ENCODE peak calls at places on chromosomes 1 and 21, in ten cellular contexts. K is left ventricle myocardium superior; W is H9; S is prostate gland; A is sigmoid colon; N is activated CD8-positive, alpha-beta memory T cell treated with anti-CD3 and anti-CD28 coated beads for 24 hours; V is naive thymus-derived CD8-positive, alpha-beta T cell; P is fibroblast of the conjunctiva; B is HT1080; T is KG1. H is an unnamed sample.
A peak's percentile ranks its signal among the peaks of the same experiment; 100 is the strongest.

GRCh38 chr1:87246436-87246835 is 82.2 kb upstream of the LMO4 start:
- DNase-seq in A (no peak), B (no peak), S (no peak), K (no peak), V (no peak), W (no peak), P (no peak), N (no peak), T (no peak), H (no peak)

GRCh38 chr1:170578356-170578755 is 46.4 kb downstream of the GORAB start:
- DNase-seq in N (no peak), K (no peak), S (no peak), B (no peak), P (no peak), T (no peak), A (no peak), V (no peak), W (no peak), H (no peak)

GRCh38 chr1:89632213-89633102 is 462 bp upstream of the LRRC8C start:
- DNase-seq in B (peak; percentile 66), A (peak; percentile 86), P (peak; percentile 49), N (peak; percentile 97), K (peak; percentile 93), T (peak; percentile 86), S (peak; percentile 61), V (peak; percentile 84), W (peak; percentile 71), H (peak; percentile 63)

GRCh38 chr21:15254111-15254510 is 189.3 kb upstream of the NRIP1 start:
- DNase-seq in S (no peak), N (no peak), T (no peak), P (no peak), W (no peak), K (no peak), V (no peak), B (no peak), A (no peak), H (no peak)

GRCh38 chr1:209376774-209377173 is 206.7 kb upstream of the CAMK1G start:
- DNase-seq in B (no peak), A (no peak), K (no peak), P (no peak), N (no peak), V (no peak), S (no peak), W (no peak), T (no peak), H (no peak)

GRCh38 chr1:59691261-59691660 is 123.5 kb upstream of the HOOK1 start:
- DNase-seq in S (no peak), W (no peak), V (no peak), P (peak; percentile 72), K (peak; percentile 40), N (no peak), B (no peak), T (no peak), A (peak; percentile 82), H (no peak)

GRCh38 chr21:45644041-45644906 is 749 bp downstream of the PCBP3 start:
- DNase-seq in K (peak; percentile 50), S (no peak), W (no peak), A (no peak), P (no peak), T (peak; percentile 34), B (no peak), N (no peak), V (peak; percentile 21), H (no peak)

GRCh38 chr1:18597159-18598042 is 33.2 kb upstream of the PAX7 start:
- DNase-seq in K (peak; percentile 71), B (no peak), T (no peak), P (peak; percentile 13), A (peak; percentile 77), S (peak; percentile 47), N (peak; percentile 84), V (peak; percentile 61), W (peak; percentile 83), H (peak; percentile 3)

GRCh38 chr21:45423968-45424853 is 19.2 kb downstream of the COL18A1 start:
- DNase-seq in W (no peak), P (no peak), S (no peak), B (no peak), N (no peak), A (no peak), K (peak; percentile 31), T (no peak), V (no peak), H (no peak)

GRCh38 chr1:38089712-38090360 is 43.2 kb upstream of the POU3F1 start:
- DNase-seq in N (no peak), W (no peak), B (no peak), T (no peak), P (no peak), S (no peak), V (no peak), A (no peak), K (no peak), H (no peak)

GRCh38 chr21:38938343-38938742 is 132.6 kb downstream of the ETS2 start:
- DNase-seq in W (no peak), P (no peak), S (no peak), A (no peak), N (no peak), K (no peak), T (no peak), B (peak; percentile 64), V (no peak), H (no peak)

GRCh38 chr1:42723511-42723910 is 16.5 kb downstream of the CLDN19 start:
- DNase-seq in S (no peak), K (no peak), W (no peak), V (no peak), P (no peak), N (peak; percentile 35), B (peak; percentile 37), A (no peak), T (no peak), H (no peak)

GRCh38 chr1:76679534-76680152 is 187.6 kb upstream of the ST6GALNAC5 start:
- DNase-seq in B (no peak), N (no peak), S (no peak), T (no peak), P (no peak), V (no peak), K (no peak), A (no peak), W (no peak), H (no peak)

GRCh38 chr1:5967351-5968160 is 24.7 kb downstream of the NPHP4 start:
- DNase-seq in T (no peak), A (peak; percentile 63), N (no peak), W (no peak), B (no peak), P (no peak), S (no peak), K (peak; percentile 68), V (no peak), H (no peak)

GRCh38 chr1:201696217-201696761 is 132.7 kb upstream of the IPO9 start:
- DNase-seq in S (peak; percentile 95), V (no peak), K (peak; percentile 94), P (peak; percentile 92), W (no peak), T (no peak), N (no peak), B (peak; percentile 93), A (peak; percentile 96), H (peak; percentile 27)

GRCh38 chr21:34878940-34879339 is 170.2 kb downstream of the RUNX1 start:
- DNase-seq in K (no peak), S (no peak), V (no peak), A (no peak), B (no peak), N (no peak), T (no peak), W (no peak), P (no peak), H (peak; percentile 12)

GRCh38 chr1:201020647-201021332 is 2.7 kb downstream of the KIF21B start:
- DNase-seq in K (no peak), A (no peak), S (no peak), B (peak; percentile 21), W (peak; percentile 64), N (peak; percentile 74), P (no peak), T (peak; percentile 9), V (peak; percentile 28), H (no peak)

GRCh38 chr21:14864211-14865021 is 200.4 kb downstream of the NRIP1 start:
- DNase-seq in V (peak; percentile 6), S (peak; percentile 57), W (peak; percentile 74), T (no peak), K (peak; percentile 78), N (peak; percentile 65), P (peak; percentile 47), A (peak; percentile 89), B (peak; percentile 50), H (peak; percentile 83)